ENCODE peak calls at places on chromosomes 13 and 19, in four cellular contexts. One of them, this sample, is unnamed. For H3K4me1, the result is how much of the 10 kb centered on the place peaks cover.

GRCh38 chr13:24187185-24187584 is 26.7 kb downstream of the SPATA13 start:
- DNase-seq in upper lobe of left lung: no peak
- DNase-seq in heart right ventricle: no peak
- DNase-seq in pancreas: no peak
- DNase-seq in this sample: no peak

GRCh38 chr19:56834564-56835375 is 5.8 kb downstream of the PEG3 start:
- DNase-seq in upper lobe of left lung: no peak
- DNase-seq in heart right ventricle: no peak
- DNase-seq in pancreas: no peak
- DNase-seq in this sample: no peak

GRCh38 chr13:89061821-89062220 is 1390.7 kb downstream of the SLITRK5 start:
- DNase-seq in heart right ventricle: no peak
- DNase-seq in upper lobe of left lung: no peak
- DNase-seq in pancreas: no peak
- DNase-seq in this sample: no peak

GRCh38 chr19:29978139-29978538 is 36.1 kb downstream of the URI1 start:
- DNase-seq in heart right ventricle: no peak
- DNase-seq in pancreas: no peak
- DNase-seq in upper lobe of left lung: no peak
- DNase-seq in this sample: no peak

GRCh38 chr19:39971380-39971841 is 446 bp downstream of the PSMC4 start:
- DNase-seq in heart right ventricle: no peak
- DNase-seq in pancreas: no peak
- DNase-seq in upper lobe of left lung: no peak
- DNase-seq in this sample: no peak

GRCh38 chr19:10871711-10872550 is 578 bp downstream of the CARM1 start:
- DNase-seq in heart right ventricle: peak
- DNase-seq in pancreas: peak
- DNase-seq in upper lobe of left lung: peak
- DNase-seq in this sample: peak

GRCh38 chr13:29465741-29466293 is 129.7 kb downstream of the SLC7A1 start:
- DNase-seq in pancreas: peak
- DNase-seq in heart right ventricle: peak
- DNase-seq in upper lobe of left lung: no peak
- DNase-seq in this sample: no peak

GRCh38 chr13:99916366-99917103 is 55.0 kb downstream of the ZIC5 start:
- DNase-seq in heart right ventricle: peak
- DNase-seq in upper lobe of left lung: no peak
- DNase-seq in pancreas: no peak
- DNase-seq in this sample: no peak

GRCh38 chr13:30905932-30906383 is at the start of gene MEDAG:
- DNase-seq in pancreas: peak
- DNase-seq in upper lobe of left lung: no peak
- DNase-seq in heart right ventricle: peak
- DNase-seq in this sample: no peak

GRCh38 chr19:17320435-17320834 is 11.1 kb downstream of the DDA1 start:
- DNase-seq in heart right ventricle: no peak
- DNase-seq in pancreas: no peak
- DNase-seq in upper lobe of left lung: no peak
- DNase-seq in this sample: no peak

GRCh38 chr19:39405261-39405912 is 1.3 kb upstream of the ZFP36 start:
- DNase-seq in upper lobe of left lung: no peak
- DNase-seq in pancreas: no peak
- DNase-seq in heart right ventricle: peak
- DNase-seq in this sample: no peak

GRCh38 chr13:41700790-41701310 is 243.5 kb downstream of the RGCC start:
- DNase-seq in pancreas: no peak
- DNase-seq in heart right ventricle: peak
- DNase-seq in upper lobe of left lung: no peak
- DNase-seq in this sample: no peak

GRCh38 chr19:30309983-30310805 is 62.0 kb upstream of the ZNF536 start:
- DNase-seq in upper lobe of left lung: no peak
- DNase-seq in pancreas: no peak
- DNase-seq in heart right ventricle: no peak
- DNase-seq in this sample: no peak

GRCh38 chr19:30123611-30124010 is 181.6 kb downstream of the URI1 start:
- DNase-seq in heart right ventricle: no peak
- DNase-seq in pancreas: no peak
- DNase-seq in upper lobe of left lung: no peak
- DNase-seq in this sample: no peak

GRCh38 chr13:44627441-44627840 is 51.3 kb upstream of the TSC22D1 start:
- DNase-seq in upper lobe of left lung: no peak
- DNase-seq in heart right ventricle: no peak
- DNase-seq in pancreas: no peak
- DNase-seq in this sample: no peak

GRCh38 chr19:10416380-10417257 is 3.7 kb upstream of the PDE4A start:
- DNase-seq in upper lobe of left lung: peak
- DNase-seq in pancreas: peak
- DNase-seq in heart right ventricle: peak
- DNase-seq in this sample: peak

GRCh38 chr13:41004875-41005693 is 14.0 kb downstream of the ELF1 start:
- DNase-seq in upper lobe of left lung: no peak
- DNase-seq in pancreas: no peak
- DNase-seq in heart right ventricle: no peak
- DNase-seq in this sample: peak

GRCh38 chr13:100439247-100439955 is 149.2 kb downstream of the GGACT start:
- DNase-seq in heart right ventricle: no peak
- DNase-seq in pancreas: no peak
- DNase-seq in upper lobe of left lung: no peak
- DNase-seq in this sample: no peak

GRCh38 chr19:37931941-37932655 is 25.1 kb downstream of the SIPA1L3 start:
- DNase-seq in pancreas: peak
- DNase-seq in upper lobe of left lung: peak
- DNase-seq in heart right ventricle: peak
- DNase-seq in this sample: no peak

GRCh38 chr19:9996541-9996940 is 13.8 kb downstream of the COL5A3 start:
- DNase-seq in pancreas: no peak
- DNase-seq in upper lobe of left lung: no peak
- DNase-seq in heart right ventricle: no peak
- DNase-seq in this sample: no peak

GRCh38 chr13:68970532-68970931 is 1137.1 kb upstream of the ATXN8OS start:
- DNase-seq in pancreas: no peak
- DNase-seq in upper lobe of left lung: no peak
- DNase-seq in heart right ventricle: no peak
- DNase-seq in this sample: no peak

GRCh38 chr19:31539386-31539785 is 190.2 kb upstream of the TSHZ3 start:
- DNase-seq in upper lobe of left lung: no peak
- DNase-seq in pancreas: no peak
- DNase-seq in heart right ventricle: no peak
- DNase-seq in this sample: no peak

GRCh38 chr19:18496980-18497256 is 25.0 kb downstream of the ELL start:
- DNase-seq in pancreas: no peak
- DNase-seq in heart right ventricle: no peak
- DNase-seq in upper lobe of left lung: no peak
- DNase-seq in this sample: no peak
- H3K4me1 ChIP-seq in pancreas: under half
- H3K4me1 ChIP-seq in heart right ventricle: half or more
- H3K4me1 ChIP-seq in upper lobe of left lung: half or more
- H3K4me1 ChIP-seq in this sample: half or more

GRCh38 chr13:98476538-98476966 is 100.4 kb downstream of the STK24 start:
- DNase-seq in heart right ventricle: no peak
- DNase-seq in upper lobe of left lung: peak
- DNase-seq in pancreas: peak
- DNase-seq in this sample: peak
- H3K4me1 ChIP-seq in heart right ventricle: half or more
- H3K4me1 ChIP-seq in upper lobe of left lung: under half
- H3K4me1 ChIP-seq in pancreas: under half
- H3K4me1 ChIP-seq in this sample: half or more

GRCh38 chr19:28394705-28395104 is 818.2 kb downstream of the UQCRFS1 start:
- DNase-seq in heart right ventricle: no peak
- DNase-seq in upper lobe of left lung: no peak
- DNase-seq in pancreas: no peak
- DNase-seq in this sample: no peak
- H3K4me1 ChIP-seq in heart right ventricle: under half
- H3K4me1 ChIP-seq in upper lobe of left lung: under half
- H3K4me1 ChIP-seq in pancreas: under half
- H3K4me1 ChIP-seq in this sample: under half

GRCh38 chr13:75425216-75426009 is 56.6 kb downstream of the TBC1D4 start:
- DNase-seq in pancreas: no peak
- DNase-seq in upper lobe of left lung: no peak
- DNase-seq in heart right ventricle: no peak
- DNase-seq in this sample: no peak

GRCh38 chr13:75430618-75431209 is 51.3 kb downstream of the TBC1D4 start:
- DNase-seq in pancreas: no peak
- DNase-seq in upper lobe of left lung: no peak
- DNase-seq in heart right ventricle: no peak
- DNase-seq in this sample: no peak

GRCh38 chr13:75423946-75424345 is 58.0 kb downstream of the TBC1D4 start:
- DNase-seq in pancreas: no peak
- DNase-seq in upper lobe of left lung: no peak
- DNase-seq in heart right ventricle: no peak
- DNase-seq in this sample: no peak

GRCh38 chr13:75423383-75423782 is 58.6 kb downstream of the TBC1D4 start:
- DNase-seq in upper lobe of left lung: no peak
- DNase-seq in heart right ventricle: no peak
- DNase-seq in pancreas: no peak
- DNase-seq in this sample: no peak

GRCh38 chr13:75426421-75426820 is 55.5 kb downstream of the TBC1D4 start:
- DNase-seq in pancreas: no peak
- DNase-seq in upper lobe of left lung: no peak
- DNase-seq in heart right ventricle: no peak
- DNase-seq in this sample: no peak
- H3K4me1 ChIP-seq in pancreas: under half
- H3K4me1 ChIP-seq in upper lobe of left lung: under half
- H3K4me1 ChIP-seq in heart right ventricle: under half
- H3K4me1 ChIP-seq in this sample: under half

DNA sequence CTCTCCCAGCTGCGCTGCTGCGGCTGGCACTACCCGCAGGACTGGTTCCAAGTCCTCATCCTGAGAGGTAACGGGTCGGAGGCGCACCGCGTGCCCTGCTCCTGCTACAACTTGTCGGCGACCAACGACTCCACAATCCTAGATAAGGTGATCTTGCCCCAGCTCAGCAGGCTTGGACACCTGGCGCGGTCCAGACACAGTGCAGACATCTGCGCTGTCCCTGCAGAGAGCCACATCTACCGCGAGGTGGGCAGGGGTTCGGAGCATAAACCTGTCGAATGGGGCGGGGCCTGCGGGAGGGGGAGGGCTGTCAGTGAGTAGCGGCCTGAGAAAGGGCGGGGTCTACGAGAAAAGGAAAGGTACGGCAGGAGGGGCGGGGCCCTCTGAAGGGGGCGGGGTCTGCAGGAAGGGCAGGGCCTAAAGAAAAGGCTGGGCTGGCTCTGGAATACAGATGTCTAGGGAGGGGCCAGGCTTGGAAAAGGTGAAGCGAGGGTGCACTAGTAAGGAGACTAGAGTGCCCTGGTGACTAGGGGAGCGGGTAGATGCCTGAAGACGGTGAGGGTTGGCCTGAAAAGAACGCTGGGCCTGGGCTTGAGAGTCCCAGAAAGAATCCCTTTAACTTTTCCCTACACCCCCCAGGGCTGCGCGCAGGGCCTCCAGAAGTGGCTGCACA is 3.6 kb downstream of the CD37 start:
- DNase-seq in upper lobe of left lung: peak
- DNase-seq in heart right ventricle: peak
- DNase-seq in pancreas: peak
- DNase-seq in this sample: no peak
- H3K4me1 ChIP-seq in upper lobe of left lung: under half
- H3K4me1 ChIP-seq in heart right ventricle: under half
- H3K4me1 ChIP-seq in pancreas: under half
- H3K4me1 ChIP-seq in this sample: under half

DNA sequence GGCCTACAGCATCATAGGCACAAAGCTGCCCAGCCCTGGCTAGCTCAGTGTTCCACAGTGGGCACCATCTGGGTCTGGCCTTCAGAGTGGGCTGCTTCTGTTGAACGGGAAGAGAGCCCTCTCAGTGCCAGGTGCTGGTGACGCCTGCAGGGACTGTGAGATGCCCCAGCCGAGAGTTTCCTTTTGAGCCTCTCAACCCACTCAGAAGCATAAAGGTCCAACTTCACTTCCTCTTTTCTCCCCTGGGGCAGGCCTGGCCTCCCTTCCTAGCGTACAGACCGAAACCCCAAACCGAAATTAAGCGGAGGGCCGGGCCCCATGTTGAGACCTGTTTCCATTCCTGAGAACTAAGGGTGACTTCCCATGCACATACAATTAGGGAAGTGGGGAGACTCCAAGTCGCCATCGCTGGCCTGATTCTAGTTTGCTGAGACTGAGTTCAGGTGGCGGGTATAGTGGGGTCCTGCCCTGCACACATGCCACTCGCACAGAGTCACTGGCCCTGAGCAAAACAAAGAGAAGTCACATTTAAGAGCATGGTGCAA is 6.9 kb downstream of the RAB8A start:
- DNase-seq in heart right ventricle: peak
- DNase-seq in upper lobe of left lung: peak
- DNase-seq in pancreas: no peak
- DNase-seq in this sample: no peak
- H3K4me1 ChIP-seq in heart right ventricle: under half
- H3K4me1 ChIP-seq in upper lobe of left lung: under half
- H3K4me1 ChIP-seq in pancreas: under half
- H3K4me1 ChIP-seq in this sample: under half